ENCODE peak calls at places on chromosomes 12 and 14, in nine cellular contexts. M is fibroblast of the conjunctiva; R is frontal cortex; U is stimulated activated CD8-positive, alpha-beta memory T cell treated with anti-CD3 and anti-CD28 coated beads, Interleukin-2, amount 100 ng/mL, for 1 hour; Y is smooth muscle cell of the brain vasculature; T is COR-L47; I is stimulated activated CD4-positive, alpha-beta T cell treated with anti-CD3 and anti-CD28 coated beads, Interleukin-2, amount 100 ng/mL, for 24 hours; Z is fibroblast of the aortic adventitia; H is iPS DF 19.7. F is an unnamed sample.

GRCh38 chr12:25126086-25126485 is 68.9 kb downstream of the DNAI7 start:
- DNase-seq in U (no peak), H (no peak), R (no peak), T (no peak), Y (no peak), Z (no peak), M (no peak), I (no peak), F (no peak)

GRCh38 chr12:110846615-110847566 is at the start of gene CCDC63:
- DNase-seq in Y (no peak), R (peak; percentile 53), I (peak; percentile 22), M (peak; percentile 10), H (no peak), T (no peak), U (no peak), Z (peak; percentile 16), F (peak; percentile 80)

GRCh38 chr14:23024612-23025075 is 10.1 kb downstream of the PSMB5 start:
- DNase-seq in M (no peak), Z (no peak), Y (no peak), H (no peak), T (no peak), R (no peak), I (no peak), U (no peak), F (peak; percentile 56)

GRCh38 chr12:130525384-130526172 is 187.9 kb downstream of the PIWIL1 start:
- DNase-seq in Z (no peak), Y (no peak), I (no peak), R (no peak), U (no peak), H (no peak), M (no peak), T (no peak), F (no peak)

GRCh38 chr12:115008951-115009350 is 325.0 kb upstream of the TBX3 start:
- DNase-seq in R (no peak), Z (no peak), I (no peak), U (no peak), T (no peak), M (no peak), H (no peak), Y (no peak), F (no peak)

GRCh38 chr12:72267974-72268373 is 4.2 kb upstream of the TRHDE start:
- DNase-seq in H (no peak), R (no peak), Z (no peak), M (no peak), T (no peak), I (no peak), U (no peak), Y (no peak), F (no peak)

GRCh38 chr14:91277546-91278382 is 33.3 kb upstream of the GPR68 start:
- DNase-seq in I (no peak), R (no peak), Z (no peak), M (no peak), T (no peak), U (no peak), Y (no peak), H (no peak), F (no peak)

GRCh38 chr14:101405171-101405883 is 156.0 kb upstream of the DIO3 start:
- DNase-seq in I (no peak), H (no peak), T (no peak), U (no peak), Y (no peak), M (peak; percentile 21), R (no peak), Z (no peak), F (no peak)

GRCh38 chr12:6563448-6564050 is 4.5 kb downstream of the NOP2 start:
- DNase-seq in R (no peak), Y (no peak), Z (peak; percentile 59), I (peak; percentile 79), U (peak; percentile 55), M (peak; percentile 24), T (peak; percentile 15), H (no peak), F (peak; percentile 82)

GRCh38 chr12:121805171-121805687 is 1.4 kb downstream of the SETD1B start:
- DNase-seq in Y (no peak), T (no peak), I (no peak), U (no peak), M (no peak), Z (peak; percentile 50), R (no peak), H (no peak), F (no peak)

GRCh38 chr12:109864916-109865315 is 15.4 kb downstream of the GLTP start:
- DNase-seq in Z (no peak), I (no peak), H (no peak), Y (no peak), M (no peak), R (no peak), U (no peak), T (no peak), F (no peak)

F was measured in glutamatergic neuron.